ENCODE peak calls at places on chromosomes 3 and 15, in five cellular contexts. C, S, U, Y and B are unnamed samples.

GRCh38 chr15:63833246-63833696 is 477 bp downstream of the HERC1 start:
- DNase-seq in C (no peak), S (peak; percentile 36), U (peak; percentile 44), Y (no peak), B (peak; percentile 82)

GRCh38 chr15:72724028-72724427 is 38.0 kb downstream of the BBS4 start:
- DNase-seq in C (no peak), S (peak; percentile 34), U (no peak), Y (no peak), B (no peak)

GRCh38 chr3:190734490-190734889 is 128.0 kb downstream of the GMNC start:
- DNase-seq in C (no peak), S (no peak), U (no peak), Y (no peak), B (no peak)

GRCh38 chr15:66850078-66850991 is 148.3 kb downstream of the SMAD6 start:
- DNase-seq in C (no peak), S (no peak), U (peak; percentile 76), Y (no peak), B (peak; percentile 83)

GRCh38 chr3:87958289-87958688 is 100.5 kb downstream of the CGGBP1 start:
- DNase-seq in C (no peak), S (no peak), U (no peak), Y (no peak), B (no peak)

GRCh38 chr3:139772539-139773500 is 95.0 kb upstream of the NMNAT3 start:
- DNase-seq in C (peak; percentile 95), S (peak; percentile 80), U (no peak), Y (no peak), B (no peak)

GRCh38 chr3:9951126-9951525 is 1.1 kb downstream of the PRRT3 start:
- DNase-seq in C (no peak), S (no peak), U (no peak), Y (no peak), B (no peak)

GRCh38 chr3:78140866-78141658 is 1101.2 kb downstream of the ROBO2 start:
- DNase-seq in C (peak; percentile 40), S (peak; percentile 76), U (no peak), Y (no peak), B (no peak)

GRCh38 chr3:8497582-8497981 is 4.0 kb upstream of the LMCD1 start:
- DNase-seq in C (no peak), S (peak; percentile 66), U (no peak), Y (no peak), B (no peak)

GRCh38 chr3:126618021-126618420 is 36.9 kb downstream of the TXNRD3 start:
- DNase-seq in C (no peak), S (peak; percentile 18), U (no peak), Y (no peak), B (no peak)

GRCh38 chr3:23575697-23576096 is 230.1 kb upstream of the UBE2E1 start:
- DNase-seq in C (no peak), S (peak; percentile 71), U (no peak), Y (no peak), B (no peak)

GRCh38 chr15:70195171-70195807 is 97.6 kb upstream of the TLE3 start:
- DNase-seq in C (no peak), S (no peak), U (no peak), Y (no peak), B (peak; percentile 69)

GRCh38 chr3:40499952-40500351 is 5.9 kb upstream of the ZNF620 start:
- DNase-seq in C (no peak), S (no peak), U (no peak), Y (no peak), B (no peak)

GRCh38 chr3:173685471-173685870 is 287.9 kb downstream of the NLGN1 start:
- DNase-seq in C (no peak), S (no peak), U (no peak), Y (no peak), B (no peak)

GRCh38 chr3:94593531-94594150 is 530.8 kb downstream of the NSUN3 start:
- DNase-seq in C (no peak), S (no peak), U (no peak), Y (no peak), B (no peak)

GRCh38 chr15:66670698-66671580 is 31.1 kb upstream of the SMAD6 start:
- DNase-seq in C (no peak), S (no peak), U (no peak), Y (no peak), B (no peak)

GRCh38 chr15:55088207-55088606 is 108.5 kb downstream of the RSL24D1 start:
- DNase-seq in C (no peak), S (no peak), U (no peak), Y (no peak), B (no peak)

GRCh38 chr3:40827942-40828688 is 303.4 kb downstream of the ZNF621 start:
- DNase-seq in C (no peak), S (no peak), U (peak; percentile 73), Y (no peak), B (peak; percentile 77)

GRCh38 chr3:39334205-39334604 is 4.7 kb downstream of the CCR8 start:
- DNase-seq in C (no peak), S (no peak), U (no peak), Y (no peak), B (no peak)

GRCh38 chr3:151639096-151639740 is 94.5 kb upstream of the AADACL2 start:
- DNase-seq in C (no peak), S (no peak), U (no peak), Y (no peak), B (no peak)

GRCh38 chr3:19946291-19946831 is 536 bp upstream of the RAB5A start:
- DNase-seq in C (no peak), S (no peak), U (no peak), Y (no peak), B (no peak)

GRCh38 chr3:18900994-18901393 is 247.3 kb upstream of the KCNH8 start:
- DNase-seq in C (no peak), S (no peak), U (no peak), Y (no peak), B (no peak)

GRCh38 chr15:66401130-66402021 is 14.7 kb downstream of the MAP2K1 start:
- DNase-seq in C (no peak), S (no peak), U (no peak), Y (no peak), B (no peak)

GRCh38 chr3:65078748-65079147 is 390.9 kb upstream of the ADAMTS9 start:
- DNase-seq in C (no peak), S (no peak), U (no peak), Y (no peak), B (no peak)

GRCh38 chr3:102181202-102181920 is 253.5 kb upstream of the ZPLD1 start:
- DNase-seq in C (no peak), S (peak; percentile 88), U (no peak), Y (no peak), B (no peak)

GRCh38 chr3:139935866-139936817 is 1.2 kb downstream of the CLSTN2 start:
- DNase-seq in C (no peak), S (no peak), U (peak; percentile 48), Y (no peak), B (peak; percentile 45)

GRCh38 chr3:139491027-139491700 is 14.8 kb upstream of the RBP2 start:
- DNase-seq in C (no peak), S (no peak), U (no peak), Y (no peak), B (no peak)

GRCh38 chr15:40766906-40767837 is 2.6 kb upstream of the C15orf62 start:
- DNase-seq in C (no peak), S (peak; percentile 50), U (no peak), Y (no peak), B (no peak)

GRCh38 chr15:101411085-101411484 is 78.4 kb downstream of the PCSK6 start:
- DNase-seq in C (no peak), S (no peak), U (no peak), Y (no peak), B (no peak)

GRCh38 chr3:5194801-5195509 is 7.4 kb downstream of the EDEM1 start:
- DNase-seq in C (peak; percentile 21), S (peak; percentile 91), U (no peak), Y (peak; percentile 63), B (no peak)

GRCh38 chr3:143168518-143169192 is 49.1 kb downstream of the CHST2 start:
- DNase-seq in C (no peak), S (peak; percentile 44), U (no peak), Y (no peak), B (no peak)

DNA sequence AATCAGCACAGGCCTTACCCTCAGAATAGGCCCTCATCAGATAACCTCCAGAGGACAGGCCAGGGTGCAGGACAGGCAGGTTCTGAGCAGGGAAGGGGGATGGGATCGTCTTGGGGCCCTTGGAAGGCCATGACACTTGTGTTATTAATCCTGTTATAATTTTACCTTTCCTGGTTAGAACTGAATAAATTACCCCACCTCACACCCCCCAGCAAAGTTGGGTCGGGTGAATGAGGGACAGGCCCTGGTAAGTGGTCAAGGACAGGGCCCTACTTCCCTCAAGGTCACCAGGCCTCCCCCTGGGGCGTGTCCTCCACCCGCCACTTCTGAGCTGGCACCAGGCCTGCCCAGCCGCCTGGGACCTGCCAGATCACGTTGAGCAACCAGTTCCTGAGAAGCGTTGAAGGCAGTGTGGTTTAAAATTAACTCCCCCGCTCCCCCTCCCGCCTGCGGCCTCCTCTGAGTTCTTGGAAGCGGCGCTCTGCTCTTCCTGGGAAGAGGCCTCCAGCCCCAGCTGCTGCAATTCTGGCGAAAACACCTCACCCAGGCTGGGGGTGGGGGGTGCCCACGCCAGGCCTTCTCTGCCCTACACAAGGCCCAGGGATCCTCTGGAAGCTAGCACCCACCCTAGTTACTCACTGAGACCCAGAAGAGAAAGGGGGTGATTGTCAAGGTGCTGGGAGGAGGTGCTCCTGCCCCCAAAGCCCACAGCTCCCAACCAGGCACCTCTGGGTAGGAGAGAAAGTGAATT is 10.6 kb downstream of the CISH start:
- DNase-seq in C (peak; percentile 62), S (peak; percentile 95), U (peak; percentile 96), Y (no peak), B (peak; percentile 97)
- H3K27ac ChIP-seq in C (peak overlapping the region; percentile 72), S (peak overlapping the region; percentile 97), U (peak overlapping the region; percentile 99), Y (no peak overlapping the region), B (peak overlapping the region; percentile 99)

GRCh38 chr3:114453296-114453888 is 159.6 kb downstream of the TIGIT start:
- DNase-seq in C (no peak), S (no peak), U (no peak), Y (no peak), B (no peak)
- H3K27me3 ChIP-seq in C (no peaks in the 10 kb centered on the region), S (no peaks in the 10 kb centered on the region), U (no peaks in the 10 kb centered on the region), Y (no peaks in the 10 kb centered on the region), B (no peaks in the 10 kb centered on the region)

DNA sequence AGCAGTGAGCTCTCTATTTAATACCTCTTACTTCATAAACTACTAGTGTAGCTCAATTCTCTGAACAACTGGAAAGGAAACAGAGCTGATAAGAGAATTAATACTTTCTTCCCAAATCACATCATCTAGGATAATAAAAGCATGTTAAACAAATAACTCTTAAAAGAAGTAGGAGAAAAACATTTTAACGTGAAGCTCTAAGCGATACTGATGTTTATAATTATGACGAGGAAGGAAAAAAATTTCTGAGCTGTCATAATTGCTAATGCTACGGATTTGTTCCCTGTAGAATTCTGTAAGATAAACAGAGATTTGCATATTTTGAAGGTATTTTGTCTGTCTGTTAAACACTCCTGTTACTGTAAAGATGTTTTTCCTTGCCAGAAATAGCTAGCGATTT is 358.2 kb downstream of the FOXP1 start:
- DNase-seq in C (no peak), S (peak; percentile 73), U (no peak), Y (no peak), B (no peak)
- H3K4me1 ChIP-seq in C (peaks cover 27% of the 10 kb centered on the region), S (peaks cover 22% of the 10 kb centered on the region), U (peaks cover 8% of the 10 kb centered on the region), Y (no peaks in the 10 kb centered on the region), B (peaks cover 9% of the 10 kb centered on the region)

DNA sequence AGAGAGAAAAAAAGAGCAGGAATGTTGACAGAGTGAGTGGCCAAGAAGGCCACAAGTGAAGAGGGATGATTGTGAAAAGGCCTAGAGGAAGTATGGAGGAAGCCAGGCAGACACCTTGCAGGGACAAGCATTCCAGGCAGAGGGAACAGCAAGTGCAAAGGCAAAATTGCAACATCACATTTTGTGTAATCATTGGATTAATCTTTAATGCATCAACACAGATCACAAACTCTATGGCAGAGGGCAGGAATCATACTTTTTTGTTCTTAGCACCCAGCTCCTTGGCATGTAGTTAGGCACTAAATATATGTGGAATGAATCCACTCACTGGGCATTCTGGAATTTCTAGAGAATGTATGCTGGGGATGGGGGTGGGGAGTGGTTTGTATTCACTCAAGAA is 312.1 kb upstream of the PROK2 start:
- DNase-seq in C (no peak), S (no peak), U (no peak), Y (no peak), B (no peak)
- H3K27ac ChIP-seq in C (no peak overlapping the region), S (no peak overlapping the region), U (no peak overlapping the region), Y (no peak overlapping the region), B (no peak overlapping the region)